ENCODE peak calls at places on chromosomes 4 and X, in ten cellular contexts. D, N, L, B, Z, X, C, E, F and V are unnamed samples.
A peak's percentile ranks its signal among the peaks of the same experiment; 100 is the strongest.

GRCh38 chr4:93433840-93434239 is 394.7 kb upstream of the ATOH1 start:
- DNase-seq in D (no peak), N (no peak), L (no peak), B (no peak), Z (no peak), X (no peak), C (no peak), E (no peak), F (no peak), V (no peak)

GRCh38 chr4:14225683-14226207 is 598.2 kb upstream of the BOD1L1 start:
- DNase-seq in D (no peak), N (no peak), L (no peak), B (no peak), Z (no peak), X (no peak), C (no peak), E (no peak), F (no peak), V (no peak)

GRCh38 chrX:16114640-16115039 is 8.7 kb upstream of the GRPR start:
- DNase-seq in D (no peak), N (no peak), L (no peak), B (no peak), Z (peak; percentile 83), X (no peak), C (no peak), E (no peak), F (no peak), V (no peak)

GRCh38 chr4:48379587-48380140 is 38.3 kb downstream of the SLAIN2 start:
- DNase-seq in D (no peak), N (no peak), L (no peak), B (no peak), Z (no peak), X (no peak), C (no peak), E (no peak), F (no peak), V (no peak)

GRCh38 chr4:5051210-5051691 is at the start of gene STK32B:
- DNase-seq in D (peak; percentile 70), N (peak; percentile 22), L (peak; percentile 55), B (peak; percentile 59), Z (peak; percentile 82), X (peak; percentile 39), C (peak; percentile 53), E (peak; percentile 56), F (peak; percentile 83), V (no peak)

GRCh38 chr4:74111990-74112389 is 13.0 kb upstream of the CXCL2 start:
- DNase-seq in D (no peak), N (no peak), L (no peak), B (no peak), Z (peak; percentile 36), X (no peak), C (no peak), E (no peak), F (no peak), V (no peak)

GRCh38 chrX:115579786-115580294 is 18.9 kb downstream of the PLS3 start:
- DNase-seq in D (no peak), N (no peak), L (no peak), B (no peak), Z (no peak), X (no peak), C (no peak), E (no peak), F (no peak), V (no peak)

GRCh38 chr4:22969314-22969896 is 276.7 kb downstream of the GBA3 start:
- DNase-seq in D (no peak), N (no peak), L (no peak), B (no peak), Z (peak; percentile 4), X (no peak), C (no peak), E (no peak), F (no peak), V (no peak)

DNA sequence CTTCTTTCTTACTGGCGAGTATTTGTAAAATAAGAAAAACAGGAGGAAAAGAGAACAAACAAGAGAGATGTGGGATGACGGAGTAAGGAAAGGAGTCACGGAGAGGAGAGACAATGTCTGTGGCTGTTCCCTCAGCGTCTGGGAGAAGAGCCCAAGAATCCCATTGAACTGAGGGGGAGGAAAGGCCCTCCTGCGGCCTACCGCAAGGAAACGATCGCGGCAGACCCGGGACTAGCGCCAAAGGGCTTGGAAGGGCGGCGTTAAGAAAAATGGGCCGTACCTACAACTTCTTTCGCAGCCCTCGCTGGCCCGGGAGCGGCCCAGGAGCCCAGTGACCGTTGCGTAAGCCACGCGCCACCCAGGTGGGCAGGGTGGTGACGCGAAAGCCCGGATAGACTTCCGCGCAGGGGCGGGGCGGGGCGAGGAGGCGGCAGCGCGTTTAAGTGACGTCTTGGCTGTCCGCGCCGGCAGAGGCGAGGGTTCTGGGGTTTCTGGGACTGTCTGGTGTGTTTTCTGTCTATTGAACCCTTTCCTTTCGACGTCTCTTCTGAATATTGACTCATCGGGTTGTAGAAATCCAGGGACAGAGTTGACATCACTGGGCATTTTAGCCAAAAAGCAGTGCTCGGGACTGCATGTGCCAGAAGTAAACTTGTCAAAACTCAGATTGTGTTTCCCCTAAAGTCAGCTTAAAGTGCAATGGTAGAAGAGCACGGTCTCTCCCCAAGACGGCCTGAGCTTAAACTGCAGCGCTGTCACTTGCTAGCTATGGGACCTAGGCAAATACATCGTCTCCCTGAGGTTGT is at the start of gene SLC9B1:
- DNase-seq in D (peak; percentile 96), N (peak; percentile 57), L (peak; percentile 96), B (peak; percentile 89), Z (peak; percentile 97), X (peak; percentile 97), C (peak; percentile 98), E (peak; percentile 97), F (peak; percentile 99), V (peak; percentile 98)
- TF ChIP-seq POLR2A in D (peak; percentile 69), N (peak; percentile 88), L (peak; percentile 69), B (peak; percentile 89), Z (peak; percentile 73), X (peak; percentile 79), C (peak; percentile 89), E (peak; percentile 94), F (peak; percentile 78), V (peak; percentile 80)

GRCh38 chr4:25915359-25915716 is 1.3 kb downstream of the SMIM20 start:
- DNase-seq in D (peak; percentile 39), N (no peak), L (peak; percentile 28), B (peak; percentile 69), Z (no peak), X (no peak), C (no peak), E (peak; percentile 44), F (no peak), V (no peak)

GRCh38 chr4:25913056-25913850 is 767 bp upstream of the SMIM20 start:
- DNase-seq in D (peak; percentile 66), N (peak; percentile 32), L (peak; percentile 37), B (no peak), Z (peak; percentile 47), X (peak; percentile 41), C (peak; percentile 22), E (peak; percentile 37), F (peak; percentile 76), V (peak; percentile 85)

GRCh38 chr4:25911356-25911755 is 2.7 kb upstream of the SMIM20 start:
- DNase-seq in D (no peak), N (no peak), L (no peak), B (no peak), Z (no peak), X (no peak), C (no peak), E (no peak), F (no peak), V (no peak)

GRCh38 chr4:25914670-25915358 is 794 bp downstream of the SMIM20 start:
- DNase-seq in D (no peak), N (no peak), L (no peak), B (no peak), Z (no peak), X (no peak), C (no peak), E (no peak), F (no peak), V (no peak)

DNA sequence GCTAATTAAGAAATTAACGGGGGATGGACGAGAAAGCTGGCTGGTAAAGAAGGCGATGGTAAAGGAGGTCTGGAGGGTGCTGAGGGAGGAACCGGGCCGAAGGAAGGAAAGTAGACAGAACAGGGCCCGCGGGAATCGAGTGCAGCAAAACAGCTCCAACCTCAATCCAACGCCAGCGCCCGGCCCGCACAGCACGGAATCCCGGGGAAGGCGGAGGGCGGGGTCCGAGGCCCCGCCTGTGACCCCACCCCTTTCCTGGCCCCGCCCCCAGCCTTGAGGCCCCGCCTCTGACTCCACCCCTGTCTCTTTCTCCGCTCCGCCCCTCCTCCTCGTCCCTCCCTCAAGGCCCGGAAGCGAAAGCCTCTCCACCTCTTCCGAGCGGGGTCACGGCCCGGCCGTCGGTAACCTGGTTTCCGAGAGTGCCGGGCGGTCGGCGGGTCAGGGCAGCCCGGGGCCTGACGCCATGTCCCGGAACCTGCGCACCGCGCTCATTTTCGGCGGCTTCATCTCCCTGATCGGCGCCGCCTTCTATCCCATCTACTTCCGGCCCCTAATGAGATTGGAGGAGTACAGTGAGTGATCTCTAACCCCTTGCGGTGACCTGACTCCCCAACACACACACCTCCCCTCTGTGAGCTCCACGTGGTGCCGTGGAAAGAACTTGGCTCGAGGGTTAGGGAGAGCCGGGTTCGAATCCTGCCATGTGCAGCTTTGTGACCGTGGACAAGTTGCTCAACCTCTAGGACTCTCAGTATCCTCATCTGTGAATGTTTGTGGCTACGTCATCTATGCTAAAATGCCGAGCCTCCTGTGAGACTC is at the start of gene SMIM20:
- DNase-seq in D (peak; percentile 94), N (peak; percentile 92), L (peak; percentile 92), B (peak; percentile 95), Z (peak; percentile 86), X (peak; percentile 95), C (peak; percentile 96), E (peak; percentile 93), F (peak; percentile 96), V (peak; percentile 90)
- TF ChIP-seq POLR2A in D (peak; percentile 69), N (peak; percentile 81), L (no peak), B (peak; percentile 86), Z (peak; percentile 70), X (peak; percentile 70), C (peak; percentile 76), E (peak; percentile 60), F (peak; percentile 44), V (peak; percentile 48)

GRCh38 chrX:17375361-17375630 is 296 bp downstream of the NHS start:
- DNase-seq in D (peak; percentile 26), N (no peak), L (peak; percentile 20), B (no peak), Z (no peak), X (no peak), C (no peak), E (no peak), F (peak; percentile 71), V (no peak)

GRCh38 chrX:17377795-17378194 is 2.8 kb downstream of the NHS start:
- DNase-seq in D (no peak), N (no peak), L (no peak), B (no peak), Z (no peak), X (no peak), C (no peak), E (no peak), F (no peak), V (no peak)

GRCh38 chrX:17375631-17376380 is 806 bp downstream of the NHS start:
- DNase-seq in D (peak; percentile 50), N (no peak), L (no peak), B (no peak), Z (peak; percentile 22), X (peak; percentile 30), C (peak; percentile 55), E (peak; percentile 22), F (peak; percentile 67), V (no peak)

GRCh38 chrX:17377047-17377692 is 2.2 kb downstream of the NHS start:
- DNase-seq in D (peak; percentile 36), N (no peak), L (peak; percentile 43), B (no peak), Z (peak; percentile 61), X (peak; percentile 25), C (peak; percentile 64), E (peak; percentile 59), F (peak; percentile 86), V (peak; percentile 61)

DNA sequence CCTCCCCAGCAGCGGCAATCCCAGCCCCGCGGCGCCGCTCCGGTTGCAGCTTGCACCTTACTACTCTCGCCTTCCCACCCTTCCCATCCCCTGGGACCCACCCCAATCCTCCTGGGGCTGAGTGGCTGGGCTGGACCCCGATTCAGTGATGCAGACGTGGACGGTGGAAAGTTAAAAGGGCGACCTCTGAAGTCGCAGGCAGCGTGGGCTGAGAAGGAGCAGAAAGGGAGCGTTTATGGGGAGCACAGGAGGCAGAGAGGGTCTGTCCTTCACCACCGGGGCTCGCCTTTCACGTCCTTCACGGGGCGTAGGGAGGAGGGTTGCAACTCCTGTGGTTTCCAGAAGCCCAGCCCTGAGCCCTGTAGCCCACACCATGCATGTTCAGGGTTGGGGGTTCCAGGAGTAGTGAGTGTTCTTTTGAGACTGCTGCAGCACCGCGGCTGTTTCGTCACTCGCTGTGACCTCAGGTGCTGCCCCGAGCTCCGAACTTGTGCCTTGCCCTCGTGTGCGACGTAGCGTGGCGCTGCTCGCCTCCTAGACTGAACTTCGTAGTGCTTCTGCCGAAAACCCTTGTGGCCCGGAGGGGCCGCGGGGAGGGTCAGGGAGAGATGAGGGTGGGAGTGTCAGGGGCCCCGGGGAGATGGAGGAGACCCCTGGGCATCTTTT is 1.5 kb downstream of the NHS start:
- DNase-seq in D (no peak), N (no peak), L (peak; percentile 20), B (no peak), Z (no peak), X (no peak), C (peak; percentile 41), E (peak; percentile 34), F (peak; percentile 73), V (peak; percentile 46)
- TF ChIP-seq POLR2A in D (no peak), N (no peak), L (no peak), B (no peak), Z (no peak), X (no peak), C (no peak), E (no peak), F (no peak), V (no peak)

GRCh38 chr4:38805530-38806145 is 1.0 kb upstream of the TLR1 start:
- DNase-seq in D (peak; percentile 35), N (peak; percentile 41), L (no peak), B (no peak), Z (no peak), X (no peak), C (peak; percentile 31), E (peak; percentile 29), F (no peak), V (peak; percentile 70)
- TF ChIP-seq POLR2A in D (no peak), N (peak; percentile 75), L (no peak), B (no peak), Z (no peak), X (no peak), C (no peak), E (no peak), F (no peak), V (no peak)